ENCODE peak calls at places on chromosomes 7 and 10, in ten cellular contexts. P is tibial nerve; N is kidney; E is mucosa of descending colon; V is gastrocnemius medialis; O is hepatocyte; L is naive thymus-derived CD4-positive, alpha-beta T cell; K is A549; D is DND-41; M is sigmoid colon. Q is an unnamed sample.

GRCh38 chr10:130636303-130636702 is 500.1 kb downstream of the GLRX3 start:
- DNase-seq in K (no peak), O (no peak), N (no peak), M (no peak), L (no peak), E (no peak), V (no peak), P (no peak), D (no peak), Q (no peak)

GRCh38 chr7:26441640-26442277 is 150.1 kb downstream of the SNX10 start:
- DNase-seq in P (no peak), N (no peak), K (no peak), L (no peak), E (no peak), M (no peak), V (no peak), D (no peak), O (no peak), Q (no peak)

GRCh38 chr7:27174077-27175004 is at the start of gene HOXA10:
- DNase-seq in O (no peak), N (peak; percentile 92), D (no peak), M (peak; percentile 88), K (no peak), V (peak; percentile 39), L (no peak), P (peak; percentile 61), E (peak; percentile 83), Q (no peak)

GRCh38 chr7:710161-710560 is 16.3 kb upstream of the DNAAF5 start:
- DNase-seq in L (no peak), M (peak; percentile 53), E (no peak), K (no peak), P (no peak), N (peak; percentile 25), V (no peak), O (peak; percentile 1), D (no peak), Q (no peak)

GRCh38 chr10:95447733-95448132 is 113.4 kb downstream of the SORBS1 start:
- DNase-seq in L (no peak), V (no peak), O (peak; percentile 24), D (no peak), N (no peak), P (no peak), E (no peak), K (no peak), M (no peak), Q (no peak)

GRCh38 chr7:70647801-70648491 is 484.0 kb upstream of the GALNT17 start:
- DNase-seq in E (no peak), V (no peak), O (no peak), M (no peak), P (no peak), D (peak; percentile 84), N (no peak), K (no peak), L (peak; percentile 65), Q (peak; percentile 80)

GRCh38 chr10:125343118-125343752 is 182.9 kb upstream of the CTBP2 start:
- DNase-seq in K (peak; percentile 20), L (no peak), E (no peak), O (peak; percentile 19), V (no peak), D (peak; percentile 10), M (no peak), P (no peak), N (no peak), Q (no peak)

GRCh38 chr10:95600158-95600557 is 39.0 kb upstream of the SORBS1 start:
- DNase-seq in M (no peak), L (no peak), N (no peak), O (no peak), V (no peak), P (no peak), K (no peak), D (no peak), E (no peak), Q (no peak)

GRCh38 chr7:116259821-116260440 is 49.6 kb downstream of the TES start:
- DNase-seq in V (no peak), N (no peak), M (no peak), D (no peak), K (peak; percentile 55), P (no peak), L (no peak), O (no peak), E (no peak), Q (no peak)

GRCh38 chr7:154852205-154852604 is 150.7 kb downstream of the PAXIP1 start:
- DNase-seq in P (no peak), V (no peak), K (no peak), L (no peak), D (no peak), E (no peak), N (no peak), O (no peak), M (peak; percentile 25), Q (no peak)

GRCh38 chr7:29449569-29450260 is 113.9 kb upstream of the PRR15 start:
- DNase-seq in E (no peak), V (no peak), D (no peak), P (no peak), K (peak; percentile 65), L (no peak), N (no peak), O (peak; percentile 33), M (no peak), Q (no peak)

GRCh38 chr7:131106681-131107342 is 220.9 kb upstream of the MKLN1 start:
- DNase-seq in K (no peak), N (peak; percentile 89), V (peak; percentile 51), L (peak; percentile 79), O (peak; percentile 50), E (peak; percentile 77), P (peak; percentile 33), M (peak; percentile 74), D (peak; percentile 42), Q (peak; percentile 87)

GRCh38 chr7:148727501-148728278 is 29.0 kb downstream of the CUL1 start:
- DNase-seq in D (peak; percentile 37), V (no peak), L (no peak), N (no peak), E (no peak), K (no peak), M (no peak), P (no peak), O (no peak), Q (no peak)

GRCh38 chr10:90313548-90314325 is 544.1 kb downstream of the HTR7 start:
- DNase-seq in M (no peak), E (no peak), L (no peak), O (no peak), N (no peak), D (no peak), V (no peak), P (no peak), K (no peak), Q (no peak)

GRCh38 chr10:16910795-16911164 is 93.6 kb upstream of the RSU1 start:
- DNase-seq in M (no peak), N (no peak), L (no peak), K (no peak), E (no peak), V (no peak), O (no peak), P (no peak), D (no peak), Q (no peak)

DNA sequence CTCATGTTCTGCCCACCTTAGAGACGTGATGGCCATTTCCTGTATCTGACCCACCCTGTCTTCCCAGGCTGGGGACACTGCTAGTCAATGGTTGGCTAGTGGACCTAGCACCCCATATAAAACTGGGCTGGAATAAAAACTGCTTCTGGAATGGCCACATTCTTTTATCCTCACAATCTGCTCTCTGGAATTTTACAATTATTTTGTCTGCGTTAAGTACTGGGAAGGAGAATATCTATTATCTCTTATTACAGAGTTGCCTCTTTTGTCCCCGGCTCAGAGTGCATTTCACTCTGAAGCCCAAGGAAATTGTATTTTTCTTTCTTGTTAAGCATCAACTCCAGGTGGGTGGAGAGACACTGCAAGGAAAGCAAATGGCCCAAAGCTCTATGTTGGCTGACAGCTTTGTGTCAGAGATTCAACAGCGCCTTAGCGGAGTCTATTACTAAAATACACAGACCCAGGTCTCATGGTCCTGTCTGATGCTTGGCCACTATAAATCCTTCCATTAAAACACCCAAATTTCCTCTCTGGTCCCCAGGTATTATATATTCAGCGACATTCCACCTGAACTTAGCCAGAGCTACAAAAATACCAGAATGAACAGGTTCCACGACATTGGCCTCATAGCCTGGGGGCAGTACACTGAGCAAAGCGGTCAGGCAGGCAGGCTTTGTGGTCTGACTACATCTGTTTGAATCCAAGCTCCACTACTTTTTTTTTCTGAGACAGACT is 121.7 kb downstream of the PRPF18 start:
- DNase-seq in L (no peak), D (no peak), O (peak; percentile 52), V (no peak), K (no peak), P (no peak), N (no peak), M (no peak), E (no peak), Q (no peak)
- H3K4me1 ChIP-seq in L (no peaks in the 10 kb centered on the region), D (peaks cover 72% of the 10 kb centered on the region), O (peaks cover 33% of the 10 kb centered on the region), V (peaks cover 28% of the 10 kb centered on the region), K (peaks cover 24% of the 10 kb centered on the region), P (no peaks in the 10 kb centered on the region), N (peaks cover 10% of the 10 kb centered on the region), M (peaks cover 56% of the 10 kb centered on the region), E (peaks cover 18% of the 10 kb centered on the region), Q (peaks cover 14% of the 10 kb centered on the region)

DNA sequence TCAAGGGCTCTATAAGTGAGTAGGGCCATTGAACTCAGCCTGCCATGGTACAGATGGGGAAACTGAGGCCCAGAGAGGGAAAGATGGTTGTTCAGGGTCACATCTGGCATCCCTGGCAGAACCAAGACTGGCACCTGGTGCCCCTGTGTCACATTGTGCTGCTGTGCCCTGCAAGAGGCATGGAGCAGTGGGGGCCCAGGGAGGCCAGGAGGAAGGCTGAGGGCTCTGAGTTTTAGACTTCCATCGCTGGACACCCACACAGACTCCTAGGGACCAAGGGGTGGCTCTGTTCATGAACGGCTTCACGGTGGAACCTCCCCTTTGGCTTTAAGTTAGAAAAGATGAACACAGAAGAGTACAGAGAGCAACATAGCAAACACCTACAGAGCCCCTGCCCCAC is 66.7 kb upstream of the AQP1 start:
- DNase-seq in D (no peak), L (no peak), O (no peak), E (no peak), V (no peak), K (no peak), N (no peak), M (no peak), P (no peak), Q (no peak)
- H3K4me1 ChIP-seq in D (no peaks in the 10 kb centered on the region), L (no peaks in the 10 kb centered on the region), O (peaks cover 10% of the 10 kb centered on the region), E (no peaks in the 10 kb centered on the region), V (peaks cover 10% of the 10 kb centered on the region), K (peaks cover 5% of the 10 kb centered on the region), N (no peaks in the 10 kb centered on the region), M (peaks cover 59% of the 10 kb centered on the region), P (no peaks in the 10 kb centered on the region), Q (no peaks in the 10 kb centered on the region)

DNA sequence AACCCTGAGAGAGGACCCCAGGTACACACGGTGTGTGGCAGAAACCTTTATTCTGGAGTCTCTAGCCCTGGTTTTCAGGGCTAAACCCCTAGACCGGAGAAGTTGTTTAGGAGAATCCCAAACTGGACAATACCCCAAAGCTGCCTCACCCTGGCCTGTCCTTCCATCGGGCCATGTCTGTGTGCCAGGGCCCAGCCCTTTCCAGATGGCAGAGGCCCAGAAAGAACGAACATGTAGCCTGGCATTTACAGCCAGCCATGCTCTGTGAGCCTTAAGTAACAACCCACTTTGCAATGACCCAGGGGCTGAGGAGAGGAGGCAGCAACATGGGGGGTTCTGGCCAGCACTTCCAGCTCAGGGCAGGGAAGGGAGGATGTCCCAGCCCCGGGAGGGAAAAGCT is 142.1 kb downstream of the NEURL1 start:
- DNase-seq in V (no peak), M (no peak), P (no peak), O (no peak), E (no peak), N (no peak), D (no peak), K (no peak), L (no peak), Q (no peak)
- H3K4me1 ChIP-seq in V (peaks cover 41% of the 10 kb centered on the region), M (peaks cover 55% of the 10 kb centered on the region), P (peaks cover 5% of the 10 kb centered on the region), O (no peaks in the 10 kb centered on the region), E (peaks cover 2% of the 10 kb centered on the region), N (no peaks in the 10 kb centered on the region), D (no peaks in the 10 kb centered on the region), K (no peaks in the 10 kb centered on the region), L (no peaks in the 10 kb centered on the region), Q (no peaks in the 10 kb centered on the region)

GRCh38 chr10:70162892-70163201 is 7.5 kb downstream of the SAR1A start:
- DNase-seq in M (no peak), N (no peak), D (peak; percentile 59), L (peak; percentile 43), K (no peak), O (no peak), P (no peak), E (no peak), V (no peak), Q (peak; percentile 84)
- H3K4me1 ChIP-seq in M (peaks cover 55% of the 10 kb centered on the region), N (no peaks in the 10 kb centered on the region), D (peaks cover 43% of the 10 kb centered on the region), L (peaks cover 52% of the 10 kb centered on the region), K (peaks cover 38% of the 10 kb centered on the region), O (peaks cover 6% of the 10 kb centered on the region), P (no peaks in the 10 kb centered on the region), E (peaks cover 7% of the 10 kb centered on the region), V (peaks cover 53% of the 10 kb centered on the region), Q (peaks cover 69% of the 10 kb centered on the region)

Q was measured in CD4-positive, alpha-beta memory T cell.